ENCODE peak calls at places on chromosomes 5 and 9, in eight cellular contexts. Q is DND-41, D is cardiac muscle cell, B is right atrium auricular region, L is heart left ventricle, A is adrenal gland, S is stomach, F is heart right ventricle. O is an unnamed sample. For H3K9me3 and H3K4me1, the result is how much of the 10 kb centered on the place peaks cover.

GRCh38 chr9:72428329-72428728 is 63.3 kb upstream of the ZFAND5 start:
- DNase-seq in Q (no peak), D (peak), B (no peak), L (no peak), A (no peak), S (no peak), F (no peak), O (peak)

GRCh38 chr5:1155191-1156032 is 43.5 kb upstream of the SLC12A7 start:
- DNase-seq in Q (no peak), D (no peak), B (no peak), L (no peak), A (no peak), S (no peak), F (no peak), O (no peak)

GRCh38 chr5:138241688-138242547 is 28.8 kb upstream of the CDC23 start:
- DNase-seq in Q (no peak), D (peak), B (no peak), L (peak), A (peak), S (peak), F (peak), O (peak)

GRCh38 chr9:115680226-115680625 is 473.4 kb upstream of the PAPPA start:
- DNase-seq in Q (no peak), D (peak), B (no peak), L (no peak), A (no peak), S (no peak), F (no peak), O (peak)

GRCh38 chr5:157912621-157913325 is 53.8 kb upstream of the CLINT1 start:
- DNase-seq in Q (no peak), D (no peak), B (no peak), L (no peak), A (no peak), S (peak), F (no peak), O (no peak)

GRCh38 chr5:128777052-128777451 is 188.2 kb upstream of the SLC27A6 start:
- DNase-seq in Q (peak), D (no peak), B (no peak), L (no peak), A (no peak), S (no peak), F (no peak), O (no peak)

GRCh38 chr5:174505621-174506020 is 218.8 kb upstream of the MSX2 start:
- DNase-seq in Q (no peak), D (peak), B (no peak), L (no peak), A (no peak), S (no peak), F (no peak), O (peak)

GRCh38 chr5:102536323-102536928 is 37.6 kb upstream of the SLCO6A1 start:
- DNase-seq in Q (no peak), D (peak), B (no peak), L (no peak), A (no peak), S (no peak), F (no peak), O (peak)

GRCh38 chr9:88320748-88321415 is 67.4 kb upstream of the SPIN1 start:
- DNase-seq in Q (no peak), D (no peak), B (no peak), L (no peak), A (no peak), S (no peak), F (no peak), O (no peak)

GRCh38 chr9:134320195-134320885 is 5.9 kb upstream of the RXRA start:
- DNase-seq in Q (no peak), D (no peak), B (no peak), L (peak), A (no peak), S (no peak), F (no peak), O (no peak)

GRCh38 chr9:63817622-63818518 is 1467.1 kb downstream of the FOXD4L5 start:
- DNase-seq in Q (no peak), D (peak), B (peak), L (peak), A (peak), S (peak), F (peak), O (peak)

GRCh38 chr5:177301503-177302165 is 1.9 kb downstream of the RAB24 start:
- DNase-seq in Q (no peak), D (no peak), B (no peak), L (no peak), A (peak), S (peak), F (no peak), O (peak)

GRCh38 chr9:68847765-68848164 is 142.7 kb downstream of the PIP5K1B start:
- DNase-seq in Q (no peak), D (no peak), B (no peak), L (no peak), A (no peak), S (no peak), F (no peak), O (no peak)

GRCh38 chr9:121218357-121219027 is 16.8 kb upstream of the RAB14 start:
- DNase-seq in Q (no peak), D (no peak), B (peak), L (no peak), A (no peak), S (no peak), F (no peak), O (no peak)

GRCh38 chr9:88215181-88216131 is 77.2 kb upstream of the SPATA31C2 start:
- DNase-seq in Q (no peak), D (no peak), B (no peak), L (no peak), A (no peak), S (no peak), F (no peak), O (no peak)

GRCh38 chr9:122381206-122381950 is 10.6 kb downstream of the PTGS1 start:
- DNase-seq in Q (no peak), D (no peak), B (no peak), L (no peak), A (no peak), S (no peak), F (no peak), O (no peak)

GRCh38 chr5:178458140-178458539 is 132.1 kb downstream of the COL23A1 start:
- DNase-seq in Q (no peak), D (no peak), B (no peak), L (no peak), A (no peak), S (peak), F (no peak), O (no peak)

GRCh38 chr9:114653556-114654159 is 3.9 kb downstream of the TEX53 start:
- DNase-seq in Q (peak), D (peak), B (peak), L (no peak), A (peak), S (peak), F (peak), O (peak)

GRCh38 chr9:84169240-84169639 is 171.3 kb downstream of the SLC28A3 start:
- DNase-seq in Q (no peak), D (no peak), B (no peak), L (no peak), A (no peak), S (no peak), F (no peak), O (peak)

GRCh38 chr9:29691758-29692407 is 2118.6 kb upstream of the C9orf72 start:
- DNase-seq in Q (peak), D (peak), B (no peak), L (no peak), A (peak), S (no peak), F (no peak), O (no peak)

GRCh38 chr9:114216081-114216480 is 60.7 kb downstream of the COL27A1 start:
- DNase-seq in Q (no peak), D (peak), B (no peak), L (peak), A (peak), S (peak), F (peak), O (no peak)

GRCh38 chr5:85681871-85682270 is 935.9 kb upstream of the COX7C start:
- DNase-seq in Q (no peak), D (no peak), B (no peak), L (no peak), A (no peak), S (no peak), F (no peak), O (no peak)

GRCh38 chr9:109862452-109862851 is 82.5 kb downstream of the PALM2AKAP2 start:
- DNase-seq in Q (no peak), D (no peak), B (no peak), L (no peak), A (no peak), S (no peak), F (no peak), O (no peak)

GRCh38 chr5:130017173-130017572 is 112.9 kb downstream of the CHSY3 start:
- DNase-seq in Q (no peak), D (no peak), B (no peak), L (no peak), A (no peak), S (no peak), F (no peak), O (no peak)

GRCh38 chr9:79940919-79941318 is 369.2 kb downstream of the TLE4 start:
- DNase-seq in Q (no peak), D (no peak), B (no peak), L (no peak), A (no peak), S (no peak), F (peak), O (no peak)

DNA sequence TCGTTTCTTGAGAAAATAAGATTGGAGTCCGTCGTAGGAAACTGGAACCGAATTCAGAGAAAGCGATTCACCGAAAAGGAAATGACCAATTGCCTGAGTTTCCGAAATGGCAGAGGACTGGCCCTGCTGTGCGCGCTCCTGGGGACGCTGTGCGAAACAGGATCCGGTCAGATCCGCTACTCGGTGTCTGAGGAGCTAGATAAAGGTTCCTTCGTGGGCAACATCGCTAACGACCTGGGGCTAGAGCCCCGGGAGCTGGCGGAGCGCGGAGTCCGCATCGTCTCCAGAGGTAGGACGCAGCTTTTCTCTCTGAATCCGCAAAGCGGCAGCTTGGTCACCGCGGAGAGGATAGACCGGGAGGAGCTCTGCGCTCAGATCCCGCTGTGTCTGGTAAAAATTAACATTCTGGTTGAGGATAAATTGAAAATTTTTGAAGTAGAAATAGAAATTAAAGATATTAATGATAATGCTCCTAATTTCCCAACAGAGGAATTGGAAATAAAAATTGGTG is 379 bp downstream of the PCDHGA3 start:
- DNase-seq in Q (no peak), D (no peak), B (no peak), L (no peak), A (no peak), S (no peak), F (no peak), O (no peak)
- H3K9me3 ChIP-seq in Q (under half), D (under half), B (under half), L (half or more), A (under half), S (half or more), F (half or more), O (under half)

GRCh38 chr9:125238915-125239446 is 2.2 kb downstream of the HSPA5 start:
- DNase-seq in Q (no peak), D (no peak), B (no peak), L (no peak), A (no peak), S (no peak), F (no peak), O (peak)

GRCh38 chr9:125235805-125236534 is 5.2 kb downstream of the HSPA5 start:
- DNase-seq in Q (no peak), D (no peak), B (no peak), L (no peak), A (no peak), S (no peak), F (no peak), O (peak)

GRCh38 chr9:125239631-125240597 is 1.2 kb downstream of the HSPA5 start:
- DNase-seq in Q (no peak), D (no peak), B (no peak), L (no peak), A (no peak), S (no peak), F (no peak), O (no peak)

GRCh38 chr9:125240649-125240999 is 519 bp downstream of the HSPA5 start:
- DNase-seq in Q (no peak), D (peak), B (peak), L (peak), A (peak), S (peak), F (no peak), O (peak)

GRCh38 chr9:125238127-125238914 is 2.8 kb downstream of the HSPA5 start:
- DNase-seq in Q (no peak), D (no peak), B (no peak), L (no peak), A (no peak), S (no peak), F (no peak), O (peak)
- H3K4me1 ChIP-seq in Q (under half), D (under half), B (half or more), L (half or more), A (under half), S (half or more), F (half or more), O (half or more)

DNA sequence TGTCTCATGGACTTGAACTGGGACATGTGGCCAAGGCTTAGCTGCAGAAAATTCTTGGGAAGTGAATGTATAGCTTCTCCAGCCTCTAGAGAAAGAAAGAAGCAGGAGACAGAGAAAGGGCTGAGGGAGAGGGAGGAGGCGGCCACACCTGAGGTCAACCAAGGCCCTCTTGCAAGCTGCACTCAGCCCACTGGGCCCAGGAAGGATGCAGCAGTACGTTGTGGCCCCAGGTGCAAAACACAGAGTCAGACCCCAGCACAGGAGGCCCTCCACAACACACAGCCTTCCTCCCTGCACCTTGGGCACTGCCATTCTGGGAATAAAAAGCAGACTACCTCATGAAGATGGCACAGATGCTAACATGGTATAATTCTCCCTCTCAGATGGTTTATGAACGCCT is 29.7 kb downstream of the IRX2 start:
- DNase-seq in Q (no peak), D (no peak), B (no peak), L (no peak), A (no peak), S (no peak), F (no peak), O (no peak)
- H3K9me3 ChIP-seq in Q (under half), D (under half), B (under half), L (under half), A (under half), S (under half), F (under half), O (under half)

DNA sequence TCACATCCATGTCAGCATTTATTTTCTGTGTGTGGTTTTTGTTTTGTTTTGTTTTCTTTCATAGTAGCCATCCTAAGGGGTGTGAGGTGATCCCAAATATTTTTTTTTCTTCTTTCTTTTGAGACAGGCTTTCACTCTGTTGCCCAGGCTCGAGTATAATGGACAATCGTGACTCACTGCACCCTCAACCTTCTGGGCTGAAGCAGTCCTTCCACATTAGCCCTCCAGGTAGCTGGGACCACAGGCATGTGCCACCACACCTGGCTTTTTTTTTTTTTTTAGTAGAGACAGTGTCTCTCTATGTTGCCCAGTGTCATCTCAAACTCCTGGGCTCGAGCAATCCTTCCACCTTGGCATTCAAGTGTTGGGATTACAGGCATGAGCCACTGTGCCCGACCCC is 59.1 kb downstream of the CDC42SE2 start:
- DNase-seq in Q (no peak), D (no peak), B (no peak), L (no peak), A (no peak), S (no peak), F (no peak), O (no peak)
- H3K4me1 ChIP-seq in Q (under half), D (under half), B (under half), L (under half), A (under half), S (under half), F (under half), O (under half)

DNA sequence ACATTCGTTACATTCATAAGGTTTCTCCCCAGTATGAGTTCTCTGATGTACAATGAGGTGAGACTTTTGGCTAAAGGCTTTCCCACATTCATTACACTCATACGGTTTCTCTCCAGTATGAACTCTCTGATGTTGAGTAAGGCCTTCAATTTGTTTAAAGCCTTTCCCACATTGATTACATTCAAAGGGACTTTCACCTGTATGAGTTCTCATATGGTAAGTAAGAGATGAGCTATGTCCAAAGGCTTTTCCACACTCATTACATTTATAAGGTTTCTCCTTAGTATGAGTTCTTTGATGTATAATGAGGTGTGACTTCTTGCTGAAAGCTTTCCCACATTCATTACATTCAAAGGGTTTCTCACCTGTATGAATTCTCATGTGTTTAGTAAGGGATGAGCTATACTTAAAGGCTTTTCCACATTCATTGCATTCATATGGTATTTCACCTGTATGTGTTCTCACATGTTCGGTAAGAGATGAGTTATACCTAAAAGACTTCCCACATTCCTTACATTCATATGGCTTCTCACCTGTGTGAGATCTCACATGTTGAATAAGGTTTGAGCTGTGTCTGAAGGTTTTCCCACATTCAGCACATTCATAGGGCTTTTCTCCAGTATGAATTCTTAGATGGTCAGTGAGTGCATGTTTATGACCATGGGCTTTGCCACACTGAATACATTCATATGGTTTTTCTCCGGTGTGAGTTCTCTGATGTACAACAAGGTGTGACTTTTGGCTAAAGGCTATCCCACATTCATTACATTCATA is 13.5 kb downstream of the ZFP37 start:
- DNase-seq in Q (no peak), D (peak), B (no peak), L (no peak), A (no peak), S (no peak), F (no peak), O (peak)
- H3K9me3 ChIP-seq in Q (under half), D (under half), B (half or more), L (half or more), A (half or more), S (half or more), F (half or more), O (under half)

GRCh38 chr9:93095205-93096130 is 549 bp upstream of the CARD19 start:
- DNase-seq in Q (peak), D (peak), B (peak), L (peak), A (peak), S (peak), F (peak), O (peak)

GRCh38 chr9:93098236-93098946 is 2.4 kb downstream of the CARD19 start:
- DNase-seq in Q (no peak), D (peak), B (peak), L (peak), A (peak), S (peak), F (peak), O (peak)

GRCh38 chr9:93097496-93098205 is 1.6 kb downstream of the CARD19 start:
- DNase-seq in Q (no peak), D (no peak), B (no peak), L (peak), A (no peak), S (no peak), F (no peak), O (peak)

GRCh38 chr9:93096131-93096802 is at the start of gene CARD19:
- DNase-seq in Q (peak), D (peak), B (peak), L (no peak), A (peak), S (peak), F (peak), O (peak)

DNA sequence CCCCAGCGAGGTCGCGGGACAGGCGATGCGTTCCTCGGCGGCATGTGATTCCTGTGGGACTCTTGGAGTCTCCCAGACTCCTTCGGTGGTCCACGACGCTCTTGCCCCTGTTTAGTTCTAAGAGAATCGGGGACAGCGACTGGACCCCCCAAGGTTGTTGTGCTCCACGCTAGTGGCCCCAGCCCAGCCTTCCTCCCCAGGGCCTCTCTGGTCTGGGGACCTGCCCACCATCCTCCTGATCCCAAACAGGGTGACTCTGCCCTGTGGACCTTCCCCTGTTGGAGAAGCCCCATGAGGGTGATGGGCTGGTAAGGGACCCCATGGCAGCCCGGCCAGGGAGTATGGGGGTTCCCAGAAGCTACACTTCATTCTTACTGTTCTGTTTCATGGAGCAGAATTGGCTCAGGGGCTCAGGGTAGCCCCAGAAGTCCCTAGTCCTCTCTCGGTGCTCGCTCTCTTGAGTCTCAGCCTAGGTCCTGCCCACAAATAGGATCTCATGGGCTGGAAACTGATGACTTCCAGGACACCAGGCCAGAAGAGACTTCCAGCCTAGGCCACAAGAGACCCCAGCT is 880 bp downstream of the CARD19 start:
- DNase-seq in Q (no peak), D (no peak), B (no peak), L (peak), A (no peak), S (no peak), F (no peak), O (peak)
- H3K4me1 ChIP-seq in Q (under half), D (under half), B (half or more), L (half or more), A (under half), S (half or more), F (half or more), O (under half)

GRCh38 chr9:111548623-111549022 is 23.6 kb downstream of the ZNF483 start:
- DNase-seq in Q (no peak), D (no peak), B (no peak), L (no peak), A (no peak), S (no peak), F (no peak), O (no peak)
- H3K9me3 ChIP-seq in Q (under half), D (under half), B (under half), L (half or more), A (under half), S (half or more), F (half or more), O (under half)